ENCODE peak calls at places on chromosomes 13 and 19, in five cellular contexts. K is NCI-H1436 treated with DMSO at 0.1 percent for 48 hours, B is foreskin melanocyte, N is sciatic nerve, O is psoas muscle. G is an unnamed sample.

GRCh38 chr19:10864538-10864899 is 6.8 kb upstream of the CARM1 start:
- DNase-seq in K (peak; percentile 26), B (peak; percentile 59), N (peak; percentile 93), O (peak; percentile 92), G (peak; percentile 78)

GRCh38 chr13:97114696-97115095 is 107.4 kb upstream of the MBNL2 start:
- DNase-seq in K (no peak), B (peak; percentile 19), N (no peak), O (no peak), G (no peak)

GRCh38 chr19:58265100-58265499 is 13.7 kb upstream of the ZNF8 start:
- DNase-seq in K (no peak), B (no peak), N (no peak), O (no peak), G (no peak)

GRCh38 chr13:28475916-28476725 is 18.8 kb downstream of the FLT1 start:
- DNase-seq in K (no peak), B (no peak), N (no peak), O (no peak), G (no peak)

GRCh38 chr13:79533781-79534400 is 52.9 kb downstream of the NDFIP2 start:
- DNase-seq in K (no peak), B (no peak), N (no peak), O (no peak), G (no peak)

GRCh38 chr19:56139847-56140582 is 1.1 kb upstream of the ZNF444 start:
- DNase-seq in K (no peak), B (no peak), N (no peak), O (no peak), G (no peak)

GRCh38 chr13:76983676-76984075 is 8.2 kb upstream of the CLN5 start:
- DNase-seq in K (no peak), B (no peak), N (no peak), O (no peak), G (no peak)

GRCh38 chr13:44819762-44820161 is 169.5 kb downstream of the NUFIP1 start:
- DNase-seq in K (no peak), B (no peak), N (no peak), O (no peak), G (no peak)

GRCh38 chr19:1566392-1567115 is 1.6 kb downstream of the MEX3D start:
- DNase-seq in K (no peak), B (peak; percentile 67), N (peak; percentile 85), O (peak; percentile 75), G (no peak)

GRCh38 chr19:49129238-49129583 is 9.9 kb downstream of the PPFIA3 start:
- DNase-seq in K (no peak), B (no peak), N (peak; percentile 62), O (no peak), G (no peak)

GRCh38 chr13:58056411-58056810 is 424.9 kb downstream of the PCDH17 start:
- DNase-seq in K (no peak), B (no peak), N (no peak), O (no peak), G (no peak)

GRCh38 chr19:31354316-31354715 is 5.1 kb upstream of the TSHZ3 start:
- DNase-seq in K (no peak), B (no peak), N (no peak), O (no peak), G (no peak)

GRCh38 chr19:4749870-4750269 is 26.2 kb upstream of the DPP9 start:
- DNase-seq in K (no peak), B (no peak), N (no peak), O (no peak), G (no peak)

GRCh38 chr19:47650695-47651094 is 41.8 kb downstream of the BICRA start:
- DNase-seq in K (no peak), B (no peak), N (no peak), O (peak; percentile 20), G (no peak)

GRCh38 chr19:1672038-1672768 is 19.8 kb upstream of the TCF3 start:
- DNase-seq in K (no peak), B (no peak), N (peak; percentile 74), O (no peak), G (peak; percentile 57)

GRCh38 chr13:49836516-49836915 is 44.0 kb upstream of the KPNA3 start:
- DNase-seq in K (no peak), B (no peak), N (no peak), O (no peak), G (no peak)

GRCh38 chr19:47353307-47353712 is 4.2 kb downstream of the DHX34 start:
- DNase-seq in K (no peak), B (no peak), N (no peak), O (no peak), G (no peak)

GRCh38 chr19:35248310-35249145 is at the start of gene LSR:
- DNase-seq in K (peak; percentile 59), B (no peak), N (no peak), O (no peak), G (peak; percentile 65)

GRCh38 chr19:7395793-7396192 is 47.1 kb downstream of the ARHGEF18 start:
- DNase-seq in K (no peak), B (no peak), N (no peak), O (no peak), G (no peak)

GRCh38 chr13:24161010-24161775 is 673 bp downstream of the SPATA13 start:
- DNase-seq in K (no peak), B (no peak), N (peak; percentile 67), O (peak; percentile 57), G (peak; percentile 32)

GRCh38 chr19:16306728-16307402 is 17.8 kb upstream of the KLF2 start:
- DNase-seq in K (no peak), B (no peak), N (no peak), O (no peak), G (no peak)

GRCh38 chr13:48580185-48580803 is 47.4 kb upstream of the RCBTB2 start:
- DNase-seq in K (no peak), B (no peak), N (peak; percentile 90), O (peak; percentile 69), G (peak; percentile 76)

GRCh38 chr19:21483589-21484170 is 21.7 kb upstream of the ZNF429 start:
- DNase-seq in K (no peak), B (no peak), N (peak; percentile 62), O (peak; percentile 72), G (peak; percentile 53)

GRCh38 chr19:46903458-46903857 is 42.7 kb downstream of the ARHGAP35 start:
- DNase-seq in K (no peak), B (no peak), N (no peak), O (no peak), G (no peak)

GRCh38 chr13:20567881-20568528 is 1.0 kb downstream of the IFT88 start:
- DNase-seq in K (no peak), B (no peak), N (no peak), O (no peak), G (no peak)

GRCh38 chr19:48330012-48330681 is 4.8 kb downstream of the EMP3 start:
- DNase-seq in K (peak; percentile 88), B (no peak), N (peak; percentile 80), O (peak; percentile 82), G (peak; percentile 72)

GRCh38 chr13:25922373-25922772 is 129.4 kb downstream of the SHISA2 start:
- DNase-seq in K (no peak), B (no peak), N (no peak), O (no peak), G (no peak)

GRCh38 chr19:51398096-51398704 is 7.8 kb upstream of the C19orf84 start:
- DNase-seq in K (no peak), B (no peak), N (no peak), O (no peak), G (no peak)

GRCh38 chr13:74575729-74576125 is 441.5 kb upstream of the KLF12 start:
- DNase-seq in K (no peak), B (peak; percentile 23), N (peak; percentile 83), O (peak; percentile 83), G (peak; percentile 19)

GRCh38 chr13:44273991-44274810 is 99.4 kb upstream of the SERP2 start:
- DNase-seq in K (no peak), B (no peak), N (no peak), O (no peak), G (no peak)

GRCh38 chr19:10915511-10916091 is 12.8 kb downstream of the YIPF2 start:
- DNase-seq in K (no peak), B (peak; percentile 47), N (no peak), O (peak; percentile 86), G (no peak)

GRCh38 chr13:32134991-32135390 is 103.4 kb downstream of the FRY start:
- DNase-seq in K (no peak), B (no peak), N (no peak), O (no peak), G (no peak)

GRCh38 chr19:50850738-50851137 is 4.0 kb upstream of the KLK3 start:
- DNase-seq in K (no peak), B (no peak), N (no peak), O (no peak), G (no peak)

GRCh38 chr13:51137250-51137649 is 26.2 kb upstream of the C13orf42 start:
- DNase-seq in K (no peak), B (no peak), N (no peak), O (no peak), G (no peak)

GRCh38 chr13:103349664-103350063 is 283.4 kb upstream of the SLC10A2 start:
- DNase-seq in K (no peak), B (no peak), N (no peak), O (no peak), G (no peak)

GRCh38 chr13:53064721-53065120 is 36.1 kb downstream of the OLFM4 start:
- DNase-seq in K (peak; percentile 75), B (no peak), N (no peak), O (peak; percentile 67), G (no peak)

GRCh38 chr13:111359237-111359915 is 38.9 kb downstream of the TEX29 start:
- DNase-seq in K (no peak), B (no peak), N (no peak), O (no peak), G (no peak)

G was measured in activated T-cell treated with anti-CD3 and anti-CD28 coated beads, Interleukin-2, amount 50 U/mL, for 4 hours.